ENCODE peak calls at places on chromosomes 16 and 17, in four cellular contexts. One of them, this sample, is unnamed.

GRCh38 chr16:27363797-27364196 is 38.2 kb upstream of the IL21R start:
- DNase-seq in stimulated activated CD4-positive, alpha-beta T cell treated with anti-CD3 and anti-CD28 coated beads, TNF-alpha, amount 100 ng/mL, for 1 hour: no peak
- DNase-seq in GM12891: no peak
- DNase-seq in kidney epithelial cell: no peak
- DNase-seq in this sample: no peak

GRCh38 chr17:63647936-63648335 is 25.7 kb downstream of the MAP3K3 start:
- DNase-seq in stimulated activated CD4-positive, alpha-beta T cell treated with anti-CD3 and anti-CD28 coated beads, TNF-alpha, amount 100 ng/mL, for 1 hour: no peak
- DNase-seq in GM12891: no peak
- DNase-seq in kidney epithelial cell: no peak
- DNase-seq in this sample: no peak

GRCh38 chr16:84093879-84094270 is 22.9 kb downstream of the MBTPS1 start:
- DNase-seq in stimulated activated CD4-positive, alpha-beta T cell treated with anti-CD3 and anti-CD28 coated beads, TNF-alpha, amount 100 ng/mL, for 1 hour: no peak
- DNase-seq in GM12891: no peak
- DNase-seq in kidney epithelial cell: no peak
- DNase-seq in this sample: no peak

GRCh38 chr17:50923611-50924010 is 57.5 kb upstream of the TOB1 start:
- DNase-seq in stimulated activated CD4-positive, alpha-beta T cell treated with anti-CD3 and anti-CD28 coated beads, TNF-alpha, amount 100 ng/mL, for 1 hour: no peak
- DNase-seq in GM12891: no peak
- DNase-seq in kidney epithelial cell: no peak
- DNase-seq in this sample: no peak

GRCh38 chr16:66841366-66841765 is 2.8 kb upstream of the CA7 start:
- DNase-seq in stimulated activated CD4-positive, alpha-beta T cell treated with anti-CD3 and anti-CD28 coated beads, TNF-alpha, amount 100 ng/mL, for 1 hour: no peak
- DNase-seq in GM12891: no peak
- DNase-seq in kidney epithelial cell: no peak
- DNase-seq in this sample: no peak

GRCh38 chr17:8662973-8663372 is 32.4 kb upstream of the MYH10 start:
- DNase-seq in stimulated activated CD4-positive, alpha-beta T cell treated with anti-CD3 and anti-CD28 coated beads, TNF-alpha, amount 100 ng/mL, for 1 hour: no peak
- DNase-seq in GM12891: no peak
- DNase-seq in kidney epithelial cell: no peak
- DNase-seq in this sample: no peak

GRCh38 chr16:2769675-2770056 is 7.4 kb downstream of the ELOB start:
- DNase-seq in stimulated activated CD4-positive, alpha-beta T cell treated with anti-CD3 and anti-CD28 coated beads, TNF-alpha, amount 100 ng/mL, for 1 hour: no peak
- DNase-seq in GM12891: no peak
- DNase-seq in kidney epithelial cell: no peak
- DNase-seq in this sample: no peak

GRCh38 chr17:38579934-38580333 is 25.8 kb downstream of the SRCIN1 start:
- DNase-seq in stimulated activated CD4-positive, alpha-beta T cell treated with anti-CD3 and anti-CD28 coated beads, TNF-alpha, amount 100 ng/mL, for 1 hour: no peak
- DNase-seq in GM12891: no peak
- DNase-seq in kidney epithelial cell: no peak
- DNase-seq in this sample: peak

GRCh38 chr17:44909681-44910144 is 5.6 kb downstream of the GFAP start:
- DNase-seq in stimulated activated CD4-positive, alpha-beta T cell treated with anti-CD3 and anti-CD28 coated beads, TNF-alpha, amount 100 ng/mL, for 1 hour: no peak
- DNase-seq in GM12891: no peak
- DNase-seq in kidney epithelial cell: peak
- DNase-seq in this sample: no peak